ENCODE peak calls at places on chromosomes 4 and X, in five cellular contexts. R is hepatocyte, Y is MM.1S, B is PC-9, U is HCT116. V is an unnamed sample. For H3K9me2, the result is how much of the 10 kb centered on the place peaks cover.

GRCh38 chr4:113288691-113289090 is 239.2 kb downstream of the ANK2 start:
- DNase-seq in B (no peak), Y (no peak), R (no peak), U (no peak), V (no peak)

GRCh38 chrX:100695302-100695701 is 36.6 kb downstream of the SYTL4 start:
- DNase-seq in U (no peak), Y (no peak), B (peak), R (no peak), V (no peak)

GRCh38 chr4:75907956-75908355 is 5.7 kb upstream of the PPEF2 start:
- DNase-seq in U (no peak), Y (no peak), B (no peak), R (no peak), V (no peak)

GRCh38 chr4:13386405-13387107 is 97.6 kb downstream of the RAB28 start:
- DNase-seq in R (no peak), B (no peak), Y (peak), U (no peak), V (no peak)

GRCh38 chrX:68994135-68994882 is 165.5 kb downstream of the EFNB1 start:
- DNase-seq in Y (no peak), B (no peak), U (no peak), R (no peak), V (no peak)

GRCh38 chr4:41305486-41305885 is 48.8 kb downstream of the UCHL1 start:
- DNase-seq in B (no peak), R (no peak), Y (no peak), U (no peak), V (no peak)

GRCh38 chrX:56211701-56212100 is 20.5 kb upstream of the KLF8 start:
- DNase-seq in U (no peak), B (no peak), Y (no peak), R (no peak), V (no peak)

GRCh38 chr4:73653695-73654106 is 33.5 kb upstream of the RASSF6 start:
- DNase-seq in B (no peak), R (peak), U (peak), Y (peak), V (peak)

GRCh38 chr4:65467280-65467679 is 203.0 kb downstream of the EPHA5 start:
- DNase-seq in U (no peak), B (no peak), R (no peak), Y (no peak), V (no peak)

GRCh38 chr4:189278559-189279165 is 662.0 kb upstream of the FRG1 start:
- DNase-seq in R (no peak), U (no peak), B (no peak), Y (no peak), V (no peak)

GRCh38 chrX:115892787-115893671 is 277.5 kb upstream of the AGTR2 start:
- DNase-seq in Y (peak), U (peak), R (no peak), B (peak), V (no peak)

GRCh38 chr4:159071969-159072765 is 30.7 kb upstream of the RAPGEF2 start:
- DNase-seq in U (no peak), R (no peak), B (no peak), Y (no peak), V (no peak)

GRCh38 chr4:52912608-52913007 is 50.5 kb downstream of the RASL11B start:
- DNase-seq in U (no peak), Y (no peak), R (no peak), B (no peak), V (no peak)

GRCh38 chr4:8676676-8677075 is 84.1 kb downstream of the CPZ start:
- DNase-seq in Y (no peak), U (no peak), B (no peak), R (no peak), V (no peak)

GRCh38 chrX:140391313-140391712 is 113.6 kb downstream of the SOX3 start:
- DNase-seq in U (no peak), Y (no peak), R (no peak), B (no peak), V (no peak)

GRCh38 chr4:150010525-150011126 is 67.6 kb upstream of the DCLK2 start:
- DNase-seq in Y (peak), R (peak), B (no peak), U (peak), V (peak)

GRCh38 chr4:52861879-52862604 is at the start of gene RASL11B:
- DNase-seq in R (peak), U (peak), Y (peak), B (no peak), V (no peak)

GRCh38 chr4:8040607-8041006 is 100.9 kb upstream of the AFAP1 start:
- DNase-seq in B (no peak), U (no peak), R (no peak), Y (no peak), V (no peak)

GRCh38 chrX:7746861-7747260 is 96.1 kb upstream of the VCX start:
- DNase-seq in Y (no peak), R (no peak), B (no peak), U (no peak), V (no peak)

GRCh38 chr4:52037730-52038108 is 380 bp downstream of the SGCB start:
- DNase-seq in Y (peak), B (no peak), U (no peak), R (no peak), V (peak)

GRCh38 chr4:186719925-186720694 is 3.5 kb downstream of the FAT1 start:
- DNase-seq in B (no peak), Y (peak), R (peak), U (no peak), V (peak)

GRCh38 chr4:149793459-149793858 is 22.2 kb downstream of the IQCM start:
- DNase-seq in Y (no peak), B (no peak), R (no peak), U (no peak), V (no peak)

GRCh38 chr4:22504931-22505330 is 10.9 kb downstream of the ADGRA3 start:
- DNase-seq in U (no peak), R (no peak), Y (no peak), B (no peak), V (no peak)

GRCh38 chrX:112270991-112271390 is 188.4 kb upstream of the TRPC5 start:
- DNase-seq in U (no peak), R (no peak), Y (no peak), B (no peak), V (no peak)

GRCh38 chrX:124274438-124275166 is 57.9 kb upstream of the TEX13D start:
- DNase-seq in U (no peak), R (no peak), Y (no peak), B (no peak), V (no peak)

GRCh38 chrX:19670854-19671620 is 155.7 kb upstream of the MAP3K15 start:
- DNase-seq in Y (no peak), R (peak), U (peak), B (peak), V (no peak)

GRCh38 chr4:152304220-152304619 is 231.7 kb downstream of the FBXW7 start:
- DNase-seq in B (no peak), U (no peak), R (no peak), Y (no peak), V (no peak)

GRCh38 chr4:44861756-44862155 is 135.4 kb upstream of the GNPDA2 start:
- DNase-seq in R (no peak), U (no peak), Y (no peak), B (no peak), V (no peak)

GRCh38 chr4:118276551-118276950 is 76.3 kb downstream of the PRSS12 start:
- DNase-seq in Y (no peak), R (no peak), B (no peak), U (no peak), V (no peak)

GRCh38 chrX:131063613-131064012 is 5.5 kb downstream of the ARHGAP36 start:
- DNase-seq in Y (no peak), B (no peak), R (no peak), U (no peak), V (peak)

GRCh38 chr4:11312389-11312788 is 116.3 kb downstream of the HS3ST1 start:
- DNase-seq in U (no peak), B (no peak), R (no peak), Y (no peak), V (no peak)

GRCh38 chr4:136032391-136032790 is 1499.9 kb downstream of the PCDH18 start:
- DNase-seq in U (no peak), B (no peak), R (no peak), Y (no peak), V (no peak)

GRCh38 chrX:72107320-72107719 is 24.4 kb downstream of the RTL5 start:
- DNase-seq in B (no peak), Y (no peak), R (no peak), U (no peak), V (no peak)

GRCh38 chr4:151624606-151625565 is 135.9 kb downstream of the GATB start:
- DNase-seq in Y (no peak), R (no peak), U (no peak), B (no peak), V (no peak)

GRCh38 chr4:38529189-38530115 is 134.5 kb upstream of the KLF3 start:
- DNase-seq in R (no peak), U (no peak), B (peak), Y (no peak), V (peak)

GRCh38 chr4:38424171-38424871 is 239.7 kb upstream of the KLF3 start:
- DNase-seq in Y (no peak), R (peak), U (no peak), B (no peak), V (no peak)

GRCh38 chrX:135557344-135557743 is 36.9 kb downstream of the INTS6L start:
- DNase-seq in B (no peak), R (no peak), U (no peak), Y (no peak), V (no peak)

GRCh38 chr4:102554482-102554881 is 53.3 kb downstream of the NFKB1 start:
- DNase-seq in U (no peak), R (no peak), Y (no peak), B (no peak), V (no peak)
- H3K9me2 ChIP-seq in U (under half), R (under half), Y (under half), B (under half), V (under half)

GRCh38 chrX:55149242-55149641 is 60.4 kb downstream of the PAGE2 start:
- DNase-seq in R (no peak), U (no peak), B (no peak), Y (no peak), V (no peak)

GRCh38 chrX:55144697-55145096 is 55.9 kb downstream of the PAGE2 start:
- DNase-seq in U (no peak), R (no peak), Y (no peak), B (no peak), V (no peak)

GRCh38 chrX:55142206-55142918 is 53.5 kb downstream of the PAGE2 start:
- DNase-seq in B (no peak), R (peak), Y (no peak), U (no peak), V (no peak)

GRCh38 chrX:55142919-55143310 is 54.1 kb downstream of the PAGE2 start:
- DNase-seq in Y (no peak), R (no peak), B (no peak), U (no peak), V (no peak)

GRCh38 chrX:55143621-55144020 is 54.8 kb downstream of the PAGE2 start:
- DNase-seq in R (no peak), Y (no peak), U (no peak), B (no peak), V (no peak)
- H3K4me2 ChIP-seq in R (peak), Y (no peak), U (no peak), B (no peak), V (no peak)

DNA sequence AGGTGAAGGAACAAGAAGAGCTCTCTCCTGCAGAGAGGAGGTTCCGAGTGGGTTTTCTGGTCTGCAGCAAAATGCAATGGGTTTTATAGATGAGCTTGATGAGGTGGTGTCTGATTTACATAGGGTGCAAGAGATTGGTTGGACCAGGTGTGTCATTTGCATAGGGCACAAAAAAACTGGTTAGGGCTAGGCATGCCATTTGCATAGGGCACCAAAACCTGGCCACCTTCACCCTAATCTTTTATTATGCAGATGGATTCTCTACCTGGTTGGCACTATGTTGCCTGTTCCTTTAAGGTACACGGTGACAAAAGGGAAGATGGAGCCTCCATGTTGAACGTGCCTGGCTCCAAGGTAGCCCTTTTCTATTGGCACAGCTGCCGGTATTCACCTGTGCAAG is 94.5 kb upstream of the PRKX start:
- DNase-seq in U (no peak), B (peak), Y (no peak), R (no peak), V (no peak)
- H2AFZ ChIP-seq in U (no peak), B (no peak), Y (no peak), R (no peak), V (no peak)

DNA sequence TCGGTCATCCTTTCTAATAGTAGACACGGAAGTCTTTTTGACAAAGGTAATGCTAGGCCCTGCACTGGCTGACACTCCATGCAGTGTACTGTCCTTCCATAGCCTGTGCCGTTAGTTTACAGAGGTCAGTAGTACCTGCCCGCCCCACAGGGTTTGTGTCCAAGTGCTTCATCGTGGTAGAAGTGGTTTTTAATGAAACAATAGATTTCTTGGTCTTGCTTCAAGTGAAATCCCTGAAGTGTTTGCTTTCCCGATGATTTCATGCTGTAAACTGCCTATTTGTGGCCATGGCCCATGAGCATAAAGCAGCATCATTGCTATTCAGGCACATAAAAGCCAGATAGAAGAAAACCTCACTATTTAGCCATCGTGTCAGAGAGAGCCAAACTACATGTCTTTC is 139.3 kb downstream of the GPR143 start:
- DNase-seq in U (no peak), B (no peak), Y (no peak), R (no peak), V (no peak)
- H3K9me2 ChIP-seq in U (under half), B (under half), Y (under half), R (under half), V (under half)

GRCh38 chr4:104973708-104974107 is 173.0 kb upstream of the TET2 start:
- DNase-seq in B (no peak), R (no peak), U (no peak), Y (peak), V (no peak)
- H3K4me2 ChIP-seq in B (no peak), R (no peak), U (no peak), Y (peak), V (no peak)